ENCODE peak calls at places on chromosomes 16 and 17, in five cellular contexts. N is NCI-H2171 treated with DMSO at 0.1 percent for 48 hours; U is hepatic stellate cell; D is hippocampal formation; R is activated naive CD4-positive, alpha-beta T cell treated with anti-CD3 and anti-CD28 coated beads for 36 hours. O is an unnamed sample.

GRCh38 chr16:3980311-3981111 is 100.0 kb upstream of the CREBBP start:
- DNase-seq in N (no peak), D (no peak), R (no peak), U (peak), O (peak)

GRCh38 chr17:27560668-27561067 is 70.3 kb upstream of the LGALS9 start:
- DNase-seq in D (no peak), N (no peak), R (no peak), U (no peak), O (no peak)

GRCh38 chr16:58464916-58465731 is 34.8 kb upstream of the NDRG4 start:
- DNase-seq in N (no peak), U (no peak), R (no peak), D (no peak), O (no peak)

GRCh38 chr17:74930535-74931036 is 5.1 kb upstream of the OTOP3 start:
- DNase-seq in N (no peak), U (no peak), R (no peak), D (no peak), O (no peak)

GRCh38 chr16:81241706-81242105 is 3.2 kb downstream of the BCO1 start:
- DNase-seq in U (no peak), N (no peak), R (no peak), D (no peak), O (no peak)

GRCh38 chr17:43114101-43114691 is 11.0 kb downstream of the BRCA1 start:
- DNase-seq in R (no peak), U (no peak), N (no peak), D (no peak), O (no peak)

GRCh38 chr17:81101614-81102306 is 63.5 kb upstream of the PVALEF start:
- DNase-seq in U (peak), R (peak), N (peak), D (peak), O (peak)

GRCh38 chr16:48011888-48012658 is 143.7 kb downstream of the ABCC12 start:
- DNase-seq in U (no peak), D (no peak), R (no peak), N (no peak), O (no peak)

GRCh38 chr17:4105232-4105631 is 37.6 kb downstream of the ZZEF1 start:
- DNase-seq in U (no peak), R (no peak), D (no peak), N (no peak), O (no peak)

GRCh38 chr16:70808371-70808770 is 7.4 kb upstream of the VAC14 start:
- DNase-seq in R (no peak), D (no peak), U (no peak), N (no peak), O (no peak)

GRCh38 chr17:56697190-56697589 is 103.7 kb downstream of the NOG start:
- DNase-seq in D (no peak), R (no peak), U (no peak), N (no peak), O (no peak)

GRCh38 chr16:49592507-49593422 is 219.2 kb downstream of the C16orf78 start:
- DNase-seq in U (peak), R (peak), N (peak), D (no peak), O (peak)

GRCh38 chr16:102060-102855 is 24.2 kb downstream of the MPG start:
- DNase-seq in R (no peak), U (peak), D (no peak), N (no peak), O (no peak)

GRCh38 chr16:77760800-77761199 is 27.6 kb upstream of the VAT1L start:
- DNase-seq in N (no peak), R (no peak), U (no peak), D (no peak), O (no peak)

GRCh38 chr16:63975669-63976068 is 1146.2 kb downstream of the CDH11 start:
- DNase-seq in D (no peak), U (no peak), R (no peak), N (no peak), O (no peak)

GRCh38 chr16:11698271-11698689 is 30.0 kb downstream of the SNN start:
- DNase-seq in R (peak), N (no peak), D (no peak), U (no peak), O (no peak)

GRCh38 chr16:85655216-85656129 is 33.3 kb downstream of the GINS2 start:
- DNase-seq in U (no peak), N (no peak), D (no peak), R (no peak), O (no peak)

GRCh38 chr16:66681676-66682075 is 14.9 kb downstream of the CMTM4 start:
- DNase-seq in D (no peak), U (no peak), N (no peak), R (no peak), O (no peak)

GRCh38 chr17:51064061-51064735 is 56.5 kb downstream of the SPAG9 start:
- DNase-seq in D (no peak), N (no peak), R (no peak), U (no peak), O (no peak)

GRCh38 chr16:2924901-2925820 is 13.4 kb downstream of the FLYWCH1 start:
- DNase-seq in R (no peak), N (peak), U (no peak), D (no peak), O (no peak)

GRCh38 chr16:67917852-67918236 is 13.8 kb downstream of the CTRL start:
- DNase-seq in R (peak), N (no peak), D (no peak), U (peak), O (peak)

O was measured in SJSA1.